ENCODE peak calls at places on chromosomes 4 and X, in six cellular contexts. H is colonic mucosa; S is CD8-positive, alpha-beta memory T cell; Q is naive thymus-derived CD4-positive, alpha-beta T cell; B is endothelial cell of umbilical vein; R is testis. P is an unnamed sample.

GRCh38 chr4:44447563-44448504 is 775 bp downstream of the KCTD8 start:
- DNase-seq in H (peak; percentile 16), S (no peak), Q (no peak), B (peak; percentile 21), R (peak; percentile 73), P (peak; percentile 3)

GRCh38 chr4:70651864-70652506 is 14.3 kb downstream of the JCHAIN start:
- DNase-seq in H (no peak), S (peak; percentile 24), Q (peak; percentile 42), B (peak; percentile 55), R (no peak), P (no peak)

GRCh38 chr4:87848622-87849351 is 16.0 kb downstream of the MEPE start:
- DNase-seq in H (peak; percentile 43), S (peak; percentile 5), Q (peak; percentile 31), B (peak; percentile 55), R (peak; percentile 77), P (no peak)

GRCh38 chrX:66015906-66016689 is 23.8 kb downstream of the VSIG4 start:
- DNase-seq in H (no peak), S (no peak), Q (no peak), B (no peak), R (no peak), P (no peak)

GRCh38 chrX:111095974-111096870 is at the start of gene PAK3:
- DNase-seq in H (peak; percentile 22), S (peak; percentile 38), Q (peak; percentile 18), B (peak; percentile 1), R (peak; percentile 73), P (peak; percentile 46)

GRCh38 chr4:112175840-112176239 is 30.6 kb downstream of the FAM241A start:
- DNase-seq in H (no peak), S (no peak), Q (no peak), B (no peak), R (no peak), P (no peak)

GRCh38 chr4:184262901-184263300 is 45.2 kb upstream of the ENPP6 start:
- DNase-seq in H (peak; percentile 4), S (no peak), Q (no peak), B (no peak), R (no peak), P (no peak)

GRCh38 chr4:138681000-138681604 is 334.5 kb upstream of the NOCT start:
- DNase-seq in H (peak; percentile 77), S (peak; percentile 13), Q (peak; percentile 42), B (peak; percentile 58), R (peak; percentile 91), P (peak; percentile 69)

GRCh38 chr4:7842384-7843279 is 97.0 kb downstream of the AFAP1 start:
- DNase-seq in H (peak; percentile 46), S (no peak), Q (no peak), B (peak; percentile 95), R (peak; percentile 48), P (no peak)

GRCh38 chrX:53594354-53594753 is 92.2 kb downstream of the HUWE1 start:
- DNase-seq in H (no peak), S (no peak), Q (no peak), B (no peak), R (no peak), P (no peak)

GRCh38 chrX:19593684-19594083 is 78.4 kb upstream of the MAP3K15 start:
- DNase-seq in H (no peak), S (peak; percentile 24), Q (peak; percentile 26), B (peak; percentile 52), R (peak; percentile 35), P (peak; percentile 44)

GRCh38 chrX:155270969-155271368 is 6.7 kb upstream of the RAB39B start:
- DNase-seq in H (no peak), S (no peak), Q (no peak), B (no peak), R (no peak), P (no peak)

GRCh38 chr4:16070203-16070602 is 13.6 kb downstream of the PROM1 start:
- DNase-seq in H (no peak), S (no peak), Q (no peak), B (no peak), R (no peak), P (no peak)

GRCh38 chr4:175891863-175892262 is 79.8 kb upstream of the GPM6A start:
- DNase-seq in H (no peak), S (no peak), Q (no peak), B (no peak), R (no peak), P (peak; percentile 14)

GRCh38 chr4:28350485-28350884 is 1489.8 kb downstream of the STIM2 start:
- DNase-seq in H (no peak), S (no peak), Q (no peak), B (no peak), R (no peak), P (no peak)

GRCh38 chr4:28279249-28279648 is 1418.6 kb downstream of the STIM2 start:
- DNase-seq in H (no peak), S (no peak), Q (no peak), B (no peak), R (no peak), P (no peak)

GRCh38 chr4:148834804-148835598 is 392.8 kb upstream of the NR3C2 start:
- DNase-seq in H (no peak), S (no peak), Q (no peak), B (peak; percentile 89), R (no peak), P (no peak)

GRCh38 chrX:12460929-12461328 is 322.7 kb downstream of the FRMPD4 start:
- DNase-seq in H (no peak), S (no peak), Q (no peak), B (no peak), R (no peak), P (no peak)

GRCh38 chr4:42488554-42488953 is 91.3 kb downstream of the SHISA3 start:
- DNase-seq in H (no peak), S (no peak), Q (no peak), B (no peak), R (no peak), P (no peak)

GRCh38 chrX:130887392-130887791 is 15.6 kb downstream of the ENOX2 start:
- DNase-seq in H (no peak), S (no peak), Q (no peak), B (no peak), R (no peak), P (no peak)

GRCh38 chr4:76208005-76208765 is 5.4 kb downstream of the SCARB2 start:
- DNase-seq in H (peak; percentile 84), S (no peak), Q (no peak), B (peak; percentile 97), R (peak; percentile 84), P (peak; percentile 82)

GRCh38 chr4:73723029-73723428 is 17.3 kb upstream of the CXCL8 start:
- DNase-seq in H (no peak), S (no peak), Q (no peak), B (peak; percentile 57), R (no peak), P (no peak)

GRCh38 chrX:127782904-127783303 is 269.3 kb downstream of the ACTRT1 start:
- DNase-seq in H (no peak), S (no peak), Q (no peak), B (no peak), R (no peak), P (no peak)

GRCh38 chr4:16844796-16845586 is 53.5 kb downstream of the LDB2 start:
- DNase-seq in H (no peak), S (no peak), Q (no peak), B (no peak), R (no peak), P (no peak)

GRCh38 chr4:126630171-126630570 is 1002.6 kb upstream of the INTU start:
- DNase-seq in H (no peak), S (no peak), Q (no peak), B (no peak), R (peak; percentile 16), P (no peak)

GRCh38 chr4:26061248-26061986 is 147.4 kb downstream of the SMIM20 start:
- DNase-seq in H (no peak), S (no peak), Q (no peak), B (no peak), R (peak; percentile 57), P (peak; percentile 45)

GRCh38 chr4:57086324-57086723 is 23.9 kb downstream of the IGFBP7 start:
- DNase-seq in H (no peak), S (no peak), Q (no peak), B (no peak), R (no peak), P (no peak)

DNA sequence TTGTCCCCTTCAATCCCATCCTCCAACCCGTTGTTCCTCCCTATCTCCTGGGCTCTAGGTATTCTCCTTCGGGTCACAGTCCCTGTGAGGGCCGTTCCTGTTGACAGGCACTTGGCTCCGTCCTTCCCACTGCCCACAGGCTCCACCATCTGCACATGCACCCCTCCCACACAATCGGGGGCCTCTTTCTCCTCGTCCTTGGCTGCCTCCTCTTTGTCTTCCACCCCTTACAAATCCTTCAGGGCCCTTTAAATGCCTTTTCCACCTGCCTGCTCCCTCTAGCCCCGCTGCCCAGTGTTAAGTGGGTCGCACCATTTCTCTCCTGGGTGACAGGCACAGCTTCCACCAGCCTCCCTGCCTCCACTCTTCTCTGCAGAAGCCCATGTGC is 2.7 kb upstream of the AVPR2 start:
- DNase-seq in H (no peak), S (no peak), Q (no peak), B (no peak), R (no peak), P (no peak)
- H3K4me1 ChIP-seq in H (no peaks in the 10 kb centered on the region), S (peaks cover 35% of the 10 kb centered on the region), Q (peaks cover 25% of the 10 kb centered on the region), B (no peaks in the 10 kb centered on the region), R (peaks cover 3% of the 10 kb centered on the region), P (no peaks in the 10 kb centered on the region)

DNA sequence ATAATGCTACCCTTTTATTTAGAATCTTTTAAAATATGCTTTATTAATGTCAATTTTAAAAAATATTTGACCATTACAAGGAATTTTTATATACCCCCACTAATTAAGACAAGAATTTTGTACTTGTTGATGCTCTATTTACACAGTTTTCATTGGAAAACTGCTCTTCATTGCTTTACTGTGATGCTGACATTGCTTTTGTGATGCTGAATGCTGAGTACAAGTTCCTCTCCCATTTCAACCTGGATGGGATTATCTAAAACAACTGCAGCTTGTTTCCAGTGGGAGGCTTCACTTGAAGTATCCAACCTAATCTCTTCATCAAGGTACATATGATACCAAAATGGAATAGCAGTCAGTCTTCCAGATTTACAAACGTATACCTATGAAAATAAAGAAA is 21.2 kb downstream of the TMEM184C start:
- DNase-seq in H (no peak), S (no peak), Q (no peak), B (no peak), R (no peak), P (no peak)
- H3K4me3 ChIP-seq in H (no peak overlapping the region), S (no peak overlapping the region), Q (no peak overlapping the region), B (no peak overlapping the region), R (no peak overlapping the region), P (no peak overlapping the region)

GRCh38 chr4:83268491-83268890 is 16.1 kb downstream of the COQ2 start:
- DNase-seq in H (no peak), S (no peak), Q (no peak), B (no peak), R (no peak), P (no peak)
- H3K36me3 ChIP-seq in H (no peaks in the 10 kb centered on the region), S (no peaks in the 10 kb centered on the region), Q (peaks cover 27% of the 10 kb centered on the region), B (no peaks in the 10 kb centered on the region), R (no peaks in the 10 kb centered on the region), P (peaks cover 5% of the 10 kb centered on the region)

DNA sequence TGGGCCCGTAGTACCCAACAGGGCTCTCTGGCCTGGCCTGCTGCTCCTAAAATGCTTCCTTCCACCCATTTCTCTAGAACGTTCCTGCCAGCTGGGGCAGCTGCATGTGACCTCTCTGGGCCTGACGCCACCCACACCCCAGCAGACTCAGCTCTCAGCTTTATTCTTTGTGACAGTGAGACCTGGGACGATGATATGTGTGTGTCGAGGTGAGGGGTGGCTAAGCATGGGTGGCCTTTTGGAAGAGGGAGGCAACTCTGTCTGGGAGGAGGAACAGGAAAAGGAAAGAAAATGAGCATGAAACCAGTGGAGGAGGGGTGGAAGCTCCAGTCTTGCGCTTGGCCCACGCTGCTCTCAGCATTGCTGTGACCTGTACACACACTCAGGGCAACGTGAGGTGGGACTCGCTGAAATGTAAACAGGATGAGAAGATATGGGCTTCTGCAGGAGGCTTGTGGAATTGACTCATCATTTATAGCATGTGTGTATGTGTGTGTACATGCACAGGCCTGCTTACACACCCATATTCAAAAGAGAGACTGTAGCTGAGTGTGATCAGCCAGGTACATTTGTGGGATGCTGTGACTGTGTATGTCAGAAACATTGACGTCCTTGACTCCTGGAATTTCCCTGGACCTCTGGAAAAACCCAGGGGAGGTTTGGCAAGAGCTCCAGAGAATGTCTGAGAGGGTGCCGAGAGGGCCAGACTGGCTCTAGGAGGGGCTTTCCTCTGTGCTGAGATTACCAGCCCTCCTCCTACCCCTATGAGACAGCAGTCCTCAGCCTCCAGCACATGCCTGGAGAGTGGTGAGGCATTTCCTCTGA is 137.9 kb downstream of the PJA1 start:
- DNase-seq in H (no peak), S (no peak), Q (no peak), B (peak; percentile 55), R (no peak), P (peak; percentile 36)
- H3K4me1 ChIP-seq in H (no peaks in the 10 kb centered on the region), S (no peaks in the 10 kb centered on the region), Q (no peaks in the 10 kb centered on the region), B (peaks cover 15% of the 10 kb centered on the region), R (peaks cover 5% of the 10 kb centered on the region), P (peaks cover 6% of the 10 kb centered on the region)